ENCODE peak calls at places on chromosomes 7 and 10, in six cellular contexts. E is brain microvascular endothelial cell; C is CD8-positive, alpha-beta memory T cell; B is stomach; L is mucosa of gallbladder; P is activated naive CD4-positive, alpha-beta T cell. D is an unnamed sample.

GRCh38 chr7:123060446-123060845 is 64.9 kb upstream of the TAS2R16 start:
- DNase-seq in E (no peak), C (no peak), B (no peak), L (no peak), P (no peak), D (no peak)

GRCh38 chr10:131749767-131750142 is 151.1 kb upstream of the PPP2R2D start:
- DNase-seq in E (no peak), C (no peak), B (no peak), L (no peak), P (no peak), D (no peak)

GRCh38 chr10:122780391-122780790 is 65.3 kb downstream of the CUZD1 start:
- DNase-seq in E (no peak), C (no peak), B (no peak), L (no peak), P (no peak), D (no peak)

GRCh38 chr10:74094231-74094630 is 56.4 kb downstream of the AP3M1 start:
- DNase-seq in E (no peak), C (no peak), B (no peak), L (no peak), P (no peak), D (no peak)

GRCh38 chr7:39952378-39952777 is 2.3 kb downstream of the CDK13 start:
- DNase-seq in E (no peak), C (peak), B (no peak), L (no peak), P (no peak), D (no peak)

GRCh38 chr10:125105856-125106255 is 54.5 kb downstream of the CTBP2 start:
- DNase-seq in E (no peak), C (no peak), B (peak), L (no peak), P (no peak), D (no peak)

GRCh38 chr7:30727061-30727945 is 24.6 kb upstream of the INMT start:
- DNase-seq in E (no peak), C (peak), B (no peak), L (no peak), P (no peak), D (no peak)

GRCh38 chr7:101912711-101913110 is 95.3 kb downstream of the CUX1 start:
- DNase-seq in E (no peak), C (no peak), B (no peak), L (no peak), P (no peak), D (no peak)

GRCh38 chr10:131165092-131165491 is 146.4 kb downstream of the TCERG1L start:
- DNase-seq in E (no peak), C (no peak), B (no peak), L (no peak), P (no peak), D (no peak)